ENCODE peak calls at places on chromosome 2, in six cellular contexts. One of them, this sample, is unnamed.

GRCh38 chr2:26583381-26583911 is 57.7 kb downstream of the CIB4 start:
- DNase-seq in COR-L47: no peak
- DNase-seq in HCT116: no peak
- DNase-seq in mesenteric fat pad: peak
- DNase-seq in skeletal muscle cell: no peak
- DNase-seq in GM23248: no peak
- DNase-seq in this sample: no peak

GRCh38 chr2:209472386-209472832 is 48.6 kb downstream of the MAP2 start:
- DNase-seq in COR-L47: no peak
- DNase-seq in HCT116: no peak
- DNase-seq in mesenteric fat pad: no peak
- DNase-seq in skeletal muscle cell: peak
- DNase-seq in GM23248: peak
- DNase-seq in this sample: no peak

GRCh38 chr2:225399509-225399908 is at the start of gene NYAP2:
- DNase-seq in COR-L47: peak
- DNase-seq in HCT116: no peak
- DNase-seq in mesenteric fat pad: no peak
- DNase-seq in skeletal muscle cell: no peak
- DNase-seq in GM23248: no peak
- DNase-seq in this sample: no peak

GRCh38 chr2:240873805-240874714 is 5.4 kb downstream of the AGXT start:
- DNase-seq in COR-L47: peak
- DNase-seq in HCT116: no peak
- DNase-seq in mesenteric fat pad: no peak
- DNase-seq in skeletal muscle cell: no peak
- DNase-seq in GM23248: no peak
- DNase-seq in this sample: no peak

GRCh38 chr2:30769891-30770462 is 37.3 kb downstream of the CAPN13 start:
- DNase-seq in COR-L47: no peak
- DNase-seq in HCT116: no peak
- DNase-seq in mesenteric fat pad: peak
- DNase-seq in skeletal muscle cell: no peak
- DNase-seq in GM23248: no peak
- DNase-seq in this sample: no peak

GRCh38 chr2:29174937-29175336 is 59.7 kb downstream of the CLIP4 start:
- DNase-seq in COR-L47: no peak
- DNase-seq in HCT116: no peak
- DNase-seq in mesenteric fat pad: no peak
- DNase-seq in skeletal muscle cell: no peak
- DNase-seq in GM23248: no peak
- DNase-seq in this sample: no peak

GRCh38 chr2:203407496-203407895 is 79.3 kb downstream of the ABI2 start:
- DNase-seq in COR-L47: no peak
- DNase-seq in HCT116: no peak
- DNase-seq in mesenteric fat pad: no peak
- DNase-seq in skeletal muscle cell: no peak
- DNase-seq in GM23248: no peak
- DNase-seq in this sample: no peak

GRCh38 chr2:47076586-47077441 is 78.3 kb downstream of the STPG4 start:
- DNase-seq in COR-L47: no peak
- DNase-seq in HCT116: peak
- DNase-seq in mesenteric fat pad: no peak
- DNase-seq in skeletal muscle cell: peak
- DNase-seq in GM23248: peak
- DNase-seq in this sample: peak

GRCh38 chr2:28979576-28980366 is 1.3 kb upstream of the TOGARAM2 start:
- DNase-seq in COR-L47: no peak
- DNase-seq in HCT116: no peak
- DNase-seq in mesenteric fat pad: no peak
- DNase-seq in skeletal muscle cell: no peak
- DNase-seq in GM23248: no peak
- DNase-seq in this sample: no peak

GRCh38 chr2:241893265-241893664 is 23.7 kb downstream of the RTP5 start:
- DNase-seq in COR-L47: no peak
- DNase-seq in HCT116: no peak
- DNase-seq in mesenteric fat pad: peak
- DNase-seq in skeletal muscle cell: no peak
- DNase-seq in GM23248: no peak
- DNase-seq in this sample: no peak

GRCh38 chr2:23480991-23481797 is 96.2 kb downstream of the KLHL29 start:
- DNase-seq in COR-L47: peak
- DNase-seq in HCT116: peak
- DNase-seq in mesenteric fat pad: no peak
- DNase-seq in skeletal muscle cell: peak
- DNase-seq in GM23248: peak
- DNase-seq in this sample: peak

GRCh38 chr2:127623388-127624320 is 22.3 kb upstream of the GPR17 start:
- DNase-seq in COR-L47: no peak
- DNase-seq in HCT116: no peak
- DNase-seq in mesenteric fat pad: peak
- DNase-seq in skeletal muscle cell: peak
- DNase-seq in GM23248: peak
- DNase-seq in this sample: no peak

GRCh38 chr2:96952016-96952750 is 34.2 kb downstream of the FAM178B start:
- DNase-seq in COR-L47: no peak
- DNase-seq in HCT116: no peak
- DNase-seq in mesenteric fat pad: no peak
- DNase-seq in skeletal muscle cell: no peak
- DNase-seq in GM23248: no peak
- DNase-seq in this sample: no peak

GRCh38 chr2:182548031-182548950 is 121.5 kb upstream of the PDE1A start:
- DNase-seq in COR-L47: no peak
- DNase-seq in HCT116: no peak
- DNase-seq in mesenteric fat pad: no peak
- DNase-seq in skeletal muscle cell: no peak
- DNase-seq in GM23248: peak
- DNase-seq in this sample: no peak

This sample was measured in LoVo.